ENCODE peak calls at places on chromosomes 12 and 14, in four cellular contexts. C, H, U and F are unnamed samples.
A peak's percentile ranks its signal among the peaks of the same experiment; 100 is the strongest.

GRCh38 chr14:54975856-54976255 is 51.0 kb downstream of the WDHD1 start:
- DNase-seq in U (no peak), C (no peak), H (no peak), F (no peak)

GRCh38 chr12:118981285-118982201 is at the start of gene SRRM4:
- DNase-seq in U (no peak), C (no peak), H (no peak), F (peak; percentile 78)

GRCh38 chr12:11981174-11981733 is 89.5 kb upstream of the BCL2L14 start:
- DNase-seq in H (no peak), U (no peak), C (no peak), F (no peak)

GRCh38 chr12:57216931-57217871 is 607 bp downstream of the NXPH4 start:
- DNase-seq in U (no peak), H (no peak), C (no peak), F (peak; percentile 88)

GRCh38 chr14:97039717-97040363 is 242.7 kb downstream of the VRK1 start:
- DNase-seq in U (no peak), H (no peak), C (no peak), F (no peak)

GRCh38 chr12:46526231-46526630 is 153.7 kb upstream of the SLC38A2 start:
- DNase-seq in C (no peak), U (no peak), H (no peak), F (no peak)

GRCh38 chr12:43462080-43462479 is 89.9 kb downstream of the ADAMTS20 start:
- DNase-seq in U (no peak), H (no peak), C (no peak), F (no peak)

GRCh38 chr12:13573698-13574321 is 377.3 kb downstream of the EMP1 start:
- DNase-seq in C (no peak), H (peak; percentile 87), U (no peak), F (no peak)

GRCh38 chr12:125193798-125194562 is 128.7 kb downstream of the AACS start:
- DNase-seq in C (no peak), U (no peak), H (no peak), F (no peak)

GRCh38 chr14:24563505-24563904 is 12.5 kb downstream of the CTSG start:
- DNase-seq in U (no peak), H (no peak), C (no peak), F (no peak)

GRCh38 chr12:122999986-123000420 is 19.5 kb downstream of the ARL6IP4 start:
- DNase-seq in U (no peak), H (no peak), C (no peak), F (no peak)

GRCh38 chr14:78985668-78986073 is 815.5 kb downstream of the NRXN3 start:
- DNase-seq in H (no peak), C (no peak), U (no peak), F (no peak)

GRCh38 chr14:100037351-100037750 is 27.9 kb upstream of the EVL start:
- DNase-seq in H (no peak), U (no peak), C (no peak), F (no peak)

GRCh38 chr12:49189731-49190314 is 943 bp upstream of the TUBA1A start:
- DNase-seq in U (no peak), H (no peak), C (no peak), F (no peak)

GRCh38 chr14:99579077-99579836 is 24.8 kb downstream of the CCDC85C start:
- DNase-seq in C (no peak), H (no peak), U (peak; percentile 94), F (peak; percentile 60)

GRCh38 chr12:49330032-49330619 is 6.9 kb downstream of the C1QL4 start:
- DNase-seq in H (no peak), C (no peak), U (no peak), F (no peak)

GRCh38 chr14:84988391-84988790 is 541.6 kb upstream of the FLRT2 start:
- DNase-seq in U (no peak), H (no peak), C (no peak), F (no peak)

GRCh38 chr14:66038214-66038977 is 447.8 kb upstream of the CCDC196 start:
- DNase-seq in H (no peak), U (no peak), C (peak; percentile 3), F (no peak)

GRCh38 chr12:107411792-107412535 is 273.6 kb upstream of the PWP1 start:
- DNase-seq in U (no peak), H (no peak), C (no peak), F (no peak)

GRCh38 chr12:9043766-9044165 is 54.4 kb downstream of the KLRG1 start:
- DNase-seq in U (no peak), C (no peak), H (no peak), F (no peak)

GRCh38 chr14:76698191-76698590 is 63.1 kb upstream of the VASH1 start:
- DNase-seq in H (no peak), C (no peak), U (no peak), F (no peak)

GRCh38 chr14:65329481-65329880 is 83.0 kb upstream of the FUT8 start:
- DNase-seq in C (no peak), H (no peak), U (no peak), F (no peak)

GRCh38 chr12:94769746-94770396 is 119.5 kb upstream of the TMCC3 start:
- DNase-seq in H (no peak), C (no peak), U (no peak), F (no peak)

GRCh38 chr12:90090929-90091651 is 382.5 kb upstream of the ATP2B1 start:
- DNase-seq in U (no peak), H (peak; percentile 97), C (no peak), F (peak; percentile 26)

GRCh38 chr14:21723431-21724045 is 49.9 kb upstream of the OR4E1 start:
- DNase-seq in H (peak; percentile 32), C (peak; percentile 60), U (no peak), F (no peak)

GRCh38 chr14:19878029-19878642 is 3.2 kb downstream of the OR4K2 start:
- DNase-seq in U (no peak), H (peak; percentile 4), C (peak; percentile 30), F (no peak)

GRCh38 chr14:101950516-101951215 is 13.7 kb upstream of the DYNC1H1 start:
- DNase-seq in C (no peak), H (no peak), U (no peak), F (no peak)

GRCh38 chr12:64468966-64469365 is 17.0 kb downstream of the TBK1 start:
- DNase-seq in C (no peak), H (no peak), U (no peak), F (no peak)
- TF ChIP-seq POLR2A in C (no peak), H (no peak), U (no peak), F (no peak)

GRCh38 chr12:111413442-111414086 is 7.8 kb downstream of the SH2B3 start:
- DNase-seq in U (no peak), H (no peak), C (no peak), F (no peak)

GRCh38 chr12:111411187-111411764 is 5.6 kb downstream of the SH2B3 start:
- DNase-seq in U (no peak), H (no peak), C (no peak), F (no peak)

GRCh38 chr12:111410229-111411186 is 4.8 kb downstream of the SH2B3 start:
- DNase-seq in H (no peak), U (no peak), C (no peak), F (no peak)

GRCh38 chr12:111412830-111413441 is 7.2 kb downstream of the SH2B3 start:
- DNase-seq in H (no peak), C (no peak), U (no peak), F (no peak)

DNA sequence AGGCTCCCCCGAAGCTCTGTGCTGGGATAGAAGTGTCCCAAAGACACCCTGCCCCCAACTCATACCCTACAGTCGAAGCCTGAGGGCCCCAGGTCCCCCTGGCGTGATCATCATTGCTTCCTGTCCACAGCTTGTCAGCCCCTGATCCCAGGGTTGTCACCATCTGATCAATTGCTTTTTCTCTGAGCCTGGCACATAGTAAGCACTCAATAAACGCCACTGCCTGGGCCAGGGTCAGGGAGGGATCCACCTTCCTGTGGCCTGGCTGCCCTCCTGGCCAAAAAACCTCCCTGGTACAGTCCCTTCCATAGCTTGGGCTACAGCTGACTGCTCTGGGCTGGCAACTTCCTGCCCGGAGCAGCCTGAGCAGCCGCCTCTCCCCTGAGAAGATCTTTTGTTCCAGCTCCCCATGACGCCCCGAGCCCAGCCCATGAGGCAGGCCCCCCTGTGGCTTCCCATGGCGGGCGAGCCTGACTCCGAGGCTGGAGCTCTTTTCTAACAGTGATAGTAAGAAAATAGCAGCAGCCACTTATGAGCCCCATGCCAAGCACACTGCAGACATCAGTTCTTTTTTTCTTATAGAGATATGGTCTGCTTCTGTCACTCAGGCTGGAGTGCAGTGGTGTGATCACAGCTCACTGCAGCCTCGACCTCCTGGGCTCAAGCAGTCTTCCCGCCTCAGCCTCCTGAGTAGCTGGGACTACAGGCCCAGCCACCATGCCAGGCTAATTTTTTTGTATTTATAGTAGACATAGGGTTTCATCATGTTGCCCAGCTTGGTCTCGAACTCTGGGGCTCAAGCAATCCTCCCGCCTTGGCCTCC is 6.5 kb downstream of the SH2B3 start:
- DNase-seq in C (no peak), U (no peak), H (no peak), F (no peak)
- TF ChIP-seq POLR2AphosphoS5 in C (no peak), U (no peak), H (no peak), F (no peak)

GRCh38 chr14:32940711-32941667 is 2.3 kb downstream of the NPAS3 start:
- DNase-seq in C (no peak), U (no peak), H (no peak), F (no peak)

GRCh38 chr14:32938719-32939253 is at the start of gene NPAS3:
- DNase-seq in C (no peak), H (no peak), U (no peak), F (no peak)

GRCh38 chr14:32941668-32942065 is 3.0 kb downstream of the NPAS3 start:
- DNase-seq in H (no peak), U (no peak), C (no peak), F (no peak)

GRCh38 chr14:32940066-32940651 is 1.5 kb downstream of the NPAS3 start:
- DNase-seq in C (no peak), H (no peak), U (no peak), F (no peak)

GRCh38 chr14:32939254-32940065 is 781 bp downstream of the NPAS3 start:
- DNase-seq in C (no peak), U (peak; percentile 70), H (no peak), F (peak; percentile 52)
- H3K27me3 ChIP-seq in C (peaks cover 61% of the 10 kb centered on the region), U (peaks cover 4% of the 10 kb centered on the region), H (no peaks in the 10 kb centered on the region), F (peaks cover 34% of the 10 kb centered on the region)

DNA sequence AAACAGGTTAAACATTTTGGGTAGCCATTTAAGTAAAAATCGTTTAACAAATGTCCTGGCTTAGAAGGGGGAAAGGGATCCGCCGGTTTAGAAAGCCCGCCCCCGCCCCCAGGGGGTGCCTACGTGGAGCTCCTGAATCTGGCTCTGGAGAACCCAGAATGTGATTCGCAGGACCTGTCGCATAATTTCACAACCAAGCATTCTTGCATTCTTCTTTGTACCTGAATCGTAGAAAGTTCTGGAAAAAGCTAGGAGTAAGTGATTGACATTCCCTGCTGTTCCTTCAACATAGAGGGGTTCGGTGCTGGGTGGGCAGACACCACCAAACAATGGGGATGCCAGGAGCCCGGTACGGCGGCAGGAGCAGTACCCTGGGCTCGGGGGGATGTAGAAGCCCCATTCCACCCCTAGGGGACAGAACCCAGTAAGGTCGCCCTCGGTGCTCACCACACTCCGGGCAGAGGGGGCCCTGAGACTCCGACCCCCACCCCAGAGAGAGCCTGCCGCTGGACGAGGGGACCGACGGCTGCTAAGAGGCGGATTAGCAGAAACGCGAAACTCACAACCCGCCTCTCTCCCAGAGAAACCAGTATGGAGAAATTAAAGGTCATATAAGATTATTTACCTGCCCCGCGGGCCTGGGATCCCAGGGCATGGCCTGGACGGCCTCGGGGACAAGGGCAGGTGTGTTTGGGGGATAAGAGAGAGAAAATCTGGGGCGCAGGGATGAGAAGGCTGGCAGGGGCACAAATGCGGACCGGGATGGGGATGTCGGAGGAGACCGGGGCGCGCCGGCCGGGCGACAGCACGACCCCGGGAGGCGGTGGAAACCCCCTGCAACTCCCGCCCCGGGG is 547 bp downstream of the CSRP2 start:
- DNase-seq in H (peak; percentile 15), C (peak; percentile 23), U (peak; percentile 32), F (peak; percentile 63)
- TF ChIP-seq POLR2A in H (no peak), C (no peak), U (no peak), F (no peak)